ENCODE peak calls at places on chromosomes 11 and 22, in four cellular contexts. Z, U, L and H are unnamed samples.

GRCh38 chr11:7894251-7894650 is 36.8 kb downstream of the OR10A6 start:
- DNase-seq in Z (no peak), U (no peak), L (no peak), H (no peak)

GRCh38 chr11:76698321-76699043 is 27.9 kb upstream of the LRRC32 start:
- DNase-seq in Z (no peak), U (no peak), L (peak), H (no peak)

GRCh38 chr11:111376453-111376871 is 2.6 kb downstream of the POU2AF1 start:
- DNase-seq in Z (no peak), U (no peak), L (no peak), H (no peak)

GRCh38 chr11:86917577-86917976 is 37.6 kb downstream of the FZD4 start:
- DNase-seq in Z (no peak), U (no peak), L (no peak), H (no peak)

GRCh38 chr11:24356501-24356900 is 140.4 kb upstream of the LUZP2 start:
- DNase-seq in Z (no peak), U (no peak), L (no peak), H (no peak)

GRCh38 chr22:50698546-50698945 is 25.9 kb downstream of the SHANK3 start:
- DNase-seq in Z (no peak), U (no peak), L (no peak), H (no peak)

GRCh38 chr22:20061481-20061861 is 18.6 kb upstream of the DGCR8 start:
- DNase-seq in Z (no peak), U (no peak), L (no peak), H (no peak)

GRCh38 chr11:75918295-75918694 is 103.3 kb downstream of the UVRAG start:
- DNase-seq in Z (no peak), U (no peak), L (no peak), H (no peak)

GRCh38 chr11:35066783-35067476 is 72.0 kb upstream of the CD44 start:
- DNase-seq in Z (no peak), U (no peak), L (no peak), H (no peak)

GRCh38 chr11:86706341-86707131 is 34.1 kb upstream of the ME3 start:
- DNase-seq in Z (peak), U (no peak), L (no peak), H (no peak)

GRCh38 chr11:126973051-126973450 is 27.5 kb downstream of the KIRREL3 start:
- DNase-seq in Z (no peak), U (no peak), L (no peak), H (no peak)

GRCh38 chr11:130189492-130190210 is 30.1 kb downstream of the ST14 start:
- DNase-seq in Z (no peak), U (no peak), L (no peak), H (no peak)

GRCh38 chr22:48670747-48671146 is 1156.9 kb downstream of the BRD1 start:
- DNase-seq in Z (no peak), U (no peak), L (no peak), H (no peak)

GRCh38 chr22:41290262-41291221 is 4.6 kb upstream of the RANGAP1 start:
- DNase-seq in Z (peak), U (no peak), L (peak), H (no peak)

GRCh38 chr22:31093956-31094622 is 13.0 kb downstream of the SMTN start:
- DNase-seq in Z (no peak), U (peak), L (no peak), H (no peak)

GRCh38 chr11:96073536-96073935 is 149.6 kb upstream of the MTMR2 start:
- DNase-seq in Z (no peak), U (no peak), L (no peak), H (no peak)

GRCh38 chr11:127308291-127308690 is 307.7 kb upstream of the KIRREL3 start:
- DNase-seq in Z (no peak), U (no peak), L (no peak), H (no peak)

GRCh38 chr22:23751441-23751996 is 607 bp upstream of the ZNF70 start:
- DNase-seq in Z (no peak), U (no peak), L (no peak), H (no peak)

GRCh38 chr22:26476705-26477340 is 6.8 kb downstream of the HPS4 start:
- DNase-seq in Z (peak), U (no peak), L (no peak), H (no peak)

GRCh38 chr11:109971184-109971523 is 122.0 kb upstream of the ZC3H12C start:
- DNase-seq in Z (no peak), U (no peak), L (no peak), H (no peak)

GRCh38 chr11:134905513-134905912 is 493.5 kb upstream of the B3GAT1 start:
- DNase-seq in Z (no peak), U (no peak), L (no peak), H (no peak)

GRCh38 chr11:104803770-104804169 is 94.5 kb downstream of the CASP12 start:
- DNase-seq in Z (no peak), U (no peak), L (no peak), H (no peak)

GRCh38 chr11:45379162-45379863 is 93.2 kb upstream of the SYT13 start:
- DNase-seq in Z (no peak), U (no peak), L (no peak), H (no peak)

GRCh38 chr11:121082219-121082618 is 18.8 kb upstream of the TECTA start:
- DNase-seq in Z (no peak), U (no peak), L (no peak), H (no peak)

GRCh38 chr11:128548655-128549255 is 38.6 kb downstream of the ETS1 start:
- DNase-seq in Z (no peak), U (peak), L (peak), H (no peak)

DNA sequence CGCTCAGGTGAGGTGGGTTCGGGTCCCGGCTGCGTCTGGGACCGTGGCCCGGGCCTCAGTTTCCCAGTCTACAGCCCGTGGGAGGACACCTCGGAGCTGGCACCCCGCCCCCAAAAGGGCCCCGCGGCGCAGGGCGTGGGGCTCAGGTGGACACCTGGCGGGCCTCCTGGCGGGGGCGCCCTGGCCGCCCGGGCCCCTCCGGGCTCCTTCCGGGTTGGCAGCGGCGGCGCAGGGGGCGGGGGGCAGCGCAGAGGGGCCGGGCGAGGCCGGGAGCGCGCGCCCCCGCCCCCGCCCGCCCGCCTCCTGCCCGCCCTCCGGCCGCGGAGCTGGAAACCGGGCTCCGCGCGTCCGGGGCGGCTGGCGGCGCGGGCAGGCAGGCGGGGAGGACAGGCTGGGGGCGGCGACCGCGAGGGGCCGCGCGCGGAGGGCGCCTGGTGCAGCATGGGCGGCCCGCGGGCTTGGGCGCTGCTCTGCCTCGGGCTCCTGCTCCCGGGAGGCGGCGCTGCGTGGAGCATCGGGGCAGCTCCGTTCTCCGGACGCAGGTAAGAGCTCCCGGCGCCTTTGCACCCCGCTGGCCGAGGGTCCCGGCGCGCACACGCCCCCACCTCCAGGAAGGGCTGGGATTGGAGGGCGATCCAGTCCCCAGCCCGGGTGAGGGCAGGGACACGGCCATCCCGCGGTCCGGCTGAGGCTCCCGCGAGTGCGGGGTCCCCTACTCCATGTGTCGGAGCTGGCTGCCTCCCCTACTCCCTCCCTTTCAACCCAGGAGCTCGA is at the start of gene EMID1:
- DNase-seq in Z (no peak), U (peak), L (peak), H (no peak)
- TF ChIP-seq TCF12 in Z (no peak), U (no peak), L (no peak), H (no peak)

GRCh38 chr11:115147243-115147807 is 356.9 kb downstream of the CADM1 start:
- DNase-seq in Z (no peak), U (no peak), L (no peak), H (no peak)

GRCh38 chr11:115151010-115151409 is 353.2 kb downstream of the CADM1 start:
- DNase-seq in Z (no peak), U (no peak), L (no peak), H (no peak)

GRCh38 chr11:115146425-115146824 is 357.8 kb downstream of the CADM1 start:
- DNase-seq in Z (no peak), U (no peak), L (no peak), H (no peak)

GRCh38 chr11:115148101-115148500 is 356.1 kb downstream of the CADM1 start:
- DNase-seq in Z (no peak), U (no peak), L (no peak), H (no peak)

DNA sequence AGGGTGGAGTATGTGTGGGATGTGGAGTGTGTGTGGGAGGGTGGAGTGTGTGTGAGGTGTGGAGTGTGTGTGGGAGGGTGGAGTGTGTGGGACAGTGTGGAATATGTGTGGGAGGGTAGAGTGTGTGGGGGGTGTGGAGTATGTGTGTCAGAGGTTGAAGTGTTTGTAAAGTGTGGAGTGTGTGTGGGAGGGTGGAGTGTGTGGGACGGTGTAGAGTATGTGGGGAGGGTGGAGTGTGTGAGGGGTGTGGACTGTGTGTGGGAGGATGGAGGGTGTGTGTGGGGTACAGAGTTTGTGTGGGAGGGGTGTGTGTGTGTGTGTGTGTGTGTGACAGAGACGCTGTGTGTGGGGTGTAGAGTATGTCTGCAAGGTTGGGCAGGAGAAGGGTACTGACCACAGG is 355.5 kb downstream of the CADM1 start:
- DNase-seq in Z (no peak), U (no peak), L (no peak), H (no peak)
- TF ChIP-seq TCF12 in Z (no peak), U (no peak), L (no peak), H (no peak)

GRCh38 chr22:37521236-37521739 is 2.1 kb upstream of the CARD10 start:
- DNase-seq in Z (peak), U (no peak), L (no peak), H (no peak)

GRCh38 chr22:37517826-37518450 is 1.3 kb downstream of the CARD10 start:
- DNase-seq in Z (no peak), U (no peak), L (no peak), H (no peak)

GRCh38 chr22:37518509-37519267 is 527 bp downstream of the CARD10 start:
- DNase-seq in Z (no peak), U (peak), L (peak), H (no peak)

GRCh38 chr22:37520754-37521153 is 1.5 kb upstream of the CARD10 start:
- DNase-seq in Z (no peak), U (no peak), L (no peak), H (no peak)

DNA sequence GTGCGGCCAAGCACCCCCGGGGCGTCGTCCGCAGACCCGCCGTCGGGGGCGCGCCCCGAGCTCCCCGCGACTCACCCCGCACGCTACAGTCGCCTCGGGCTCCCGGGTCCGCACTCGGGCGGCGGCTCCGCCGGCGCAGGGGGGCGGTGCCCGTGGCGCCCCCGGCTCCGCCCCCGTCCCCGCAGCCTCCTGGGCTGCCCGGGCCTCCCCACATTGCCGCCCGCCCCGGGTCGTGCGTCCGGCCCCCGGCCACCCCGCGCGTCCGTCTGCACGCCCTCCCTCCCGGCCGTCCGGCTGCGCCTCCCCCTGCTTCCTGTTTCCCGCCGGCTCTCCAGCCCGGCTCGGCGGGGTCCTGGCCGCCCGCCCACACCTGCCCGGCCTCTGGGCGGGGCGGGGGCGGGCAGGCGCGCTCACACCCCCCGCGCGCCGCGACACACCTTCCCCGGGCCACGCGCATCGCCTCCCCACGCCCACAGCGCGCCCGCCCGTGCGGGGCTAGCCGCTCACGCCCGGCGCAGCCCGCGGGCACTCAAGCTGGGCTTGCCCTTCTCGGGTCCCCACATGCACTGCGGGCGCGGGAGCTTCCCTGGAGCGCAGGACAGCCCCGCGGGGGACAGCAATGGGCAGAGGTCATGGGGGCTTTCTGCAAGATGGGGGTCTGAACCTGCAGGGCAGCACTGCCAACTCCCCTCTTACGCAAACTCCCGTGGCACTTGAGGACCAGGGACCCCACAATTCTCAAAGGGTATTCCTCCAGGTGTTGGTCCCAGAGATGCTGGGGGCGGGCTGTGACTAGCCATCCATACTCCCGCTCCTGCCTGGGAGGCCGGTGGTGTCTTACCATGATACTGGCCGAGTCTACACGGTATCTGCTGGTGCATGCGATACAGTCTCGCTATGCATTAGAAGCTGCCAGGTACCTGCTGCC is at the start of gene CARD10:
- DNase-seq in Z (no peak), U (peak), L (peak), H (no peak)
- TF ChIP-seq TCF12 in Z (no peak), U (no peak), L (no peak), H (no peak)

GRCh38 chr22:37300551-37301017 is 18.3 kb downstream of the CYTH4 start:
- DNase-seq in Z (no peak), U (no peak), L (no peak), H (no peak)
- TF ChIP-seq TCF12 in Z (no peak), U (no peak), L (no peak), H (no peak)

DNA sequence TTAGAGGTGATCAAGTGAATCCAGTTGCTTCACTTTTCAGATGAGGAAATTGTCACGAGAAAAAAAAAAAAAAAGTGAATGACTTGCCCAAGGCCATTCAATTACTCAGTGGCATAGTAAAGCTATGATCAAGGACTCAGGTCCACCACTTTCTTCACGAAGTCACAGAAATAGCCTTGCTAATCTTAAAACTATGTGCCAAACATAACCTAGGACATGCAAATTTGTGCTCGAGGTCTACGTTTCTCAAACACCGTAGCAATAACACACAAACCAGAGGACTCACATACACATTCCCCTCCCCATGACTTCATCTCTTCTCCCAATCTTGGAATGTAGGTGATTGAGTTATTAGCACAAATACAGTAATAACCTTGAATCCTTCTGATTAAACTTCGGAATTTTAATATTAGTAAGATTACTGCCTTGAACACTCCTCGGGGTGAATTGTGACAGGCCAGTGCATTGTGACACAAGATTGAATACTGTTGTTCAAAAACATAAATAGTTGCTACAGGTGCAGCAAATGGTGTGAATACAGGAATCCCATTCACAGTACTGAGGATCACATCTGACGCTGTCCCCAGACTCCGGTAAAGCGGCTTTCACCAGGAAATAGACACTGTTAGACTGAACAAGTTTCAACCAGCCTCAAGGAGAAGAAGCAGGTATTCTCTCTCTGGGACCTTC is 3.8 kb downstream of the LGR4 start:
- DNase-seq in Z (no peak), U (no peak), L (no peak), H (no peak)
- TF ChIP-seq TCF12 in Z (no peak), U (no peak), L (no peak), H (no peak)